ENCODE peak calls at places on chromosomes 11 and 22, in four cellular contexts. F, Z, G and V are unnamed samples.

GRCh38 chr11:12744831-12745502 is 70.7 kb downstream of the TEAD1 start:
- DNase-seq in Z (no peak), F (no peak), G (no peak), V (no peak)

GRCh38 chr11:72333657-72334056 is 89.7 kb upstream of the PHOX2A start:
- DNase-seq in Z (peak), G (no peak), F (no peak), V (no peak)

GRCh38 chr11:90171359-90171758 is 36.9 kb downstream of the NAALAD2 start:
- DNase-seq in Z (no peak), F (peak), G (no peak), V (no peak)

GRCh38 chr11:93623179-93623578 is 38.3 kb upstream of the CEP295 start:
- DNase-seq in Z (no peak), G (peak), F (no peak), V (no peak)

GRCh38 chr11:134942633-134943032 is 530.6 kb upstream of the B3GAT1 start:
- DNase-seq in G (no peak), Z (no peak), F (no peak), V (no peak)

GRCh38 chr11:125428486-125429173 is 67.4 kb downstream of the FEZ1 start:
- DNase-seq in G (no peak), Z (no peak), F (no peak), V (no peak)

GRCh38 chr11:86608251-86608799 is 64.1 kb downstream of the ME3 start:
- DNase-seq in F (peak), G (peak), Z (peak), V (peak)

GRCh38 chr11:112780351-112781043 is 180.7 kb upstream of the NCAM1 start:
- DNase-seq in Z (no peak), F (no peak), G (no peak), V (no peak)

GRCh38 chr11:12889243-12889642 is 119.9 kb upstream of the RASSF10 start:
- DNase-seq in Z (no peak), F (no peak), G (no peak), V (no peak)

GRCh38 chr11:5275369-5276110 is 5.8 kb upstream of the HBE1 start:
- DNase-seq in G (no peak), Z (no peak), F (no peak), V (no peak)

GRCh38 chr11:57338152-57338551 is at the start of gene P2RX3:
- DNase-seq in F (no peak), Z (no peak), G (no peak), V (no peak)

GRCh38 chr11:116287866-116288265 is 484.9 kb downstream of the BUD13 start:
- DNase-seq in G (no peak), F (no peak), Z (no peak), V (no peak)

GRCh38 chr22:19992481-19992911 is 24.1 kb downstream of the ARVCF start:
- DNase-seq in G (no peak), F (no peak), Z (no peak), V (no peak)

GRCh38 chr11:73493838-73494598 is 103.9 kb downstream of the FAM168A start:
- DNase-seq in F (peak), Z (no peak), G (no peak), V (no peak)

GRCh38 chr11:19225123-19225522 is 15.6 kb downstream of the E2F8 start:
- DNase-seq in F (no peak), G (no peak), Z (no peak), V (no peak)

GRCh38 chr22:27748355-27749168 is 53.0 kb downstream of the MN1 start:
- DNase-seq in Z (no peak), F (no peak), G (no peak), V (no peak)

GRCh38 chr11:4891996-4892640 is 10.4 kb downstream of the OR51T1 start:
- DNase-seq in F (no peak), G (no peak), Z (no peak), V (peak)

GRCh38 chr22:29079218-29079901 is 6.5 kb downstream of the KREMEN1 start:
- DNase-seq in Z (no peak), G (no peak), F (no peak), V (no peak)
- TF ChIP-seq PBX3 in Z (no peak), G (no peak), F (no peak), V (no peak)

DNA sequence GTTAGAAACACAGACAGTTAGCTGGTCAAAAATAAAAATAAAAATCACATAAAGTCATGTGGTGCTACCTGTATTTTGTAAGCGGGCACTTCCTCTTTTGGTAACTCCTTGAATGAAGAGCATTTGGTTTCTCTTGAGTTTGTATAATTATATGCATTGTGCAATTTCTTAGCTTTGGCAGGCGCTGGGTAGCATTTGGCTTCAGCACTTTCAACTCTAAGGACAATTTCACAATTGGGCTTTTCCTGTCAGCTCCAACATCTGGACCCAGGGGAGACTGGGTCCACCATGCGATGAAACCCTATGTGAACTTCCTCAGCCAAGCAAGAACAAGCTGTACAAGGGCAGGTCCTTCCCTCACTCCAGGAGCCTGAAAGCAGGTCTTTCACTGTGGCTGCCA is 169.1 kb downstream of the RRAS2 start:
- DNase-seq in G (no peak), F (no peak), Z (no peak), V (no peak)
- TF ChIP-seq PBX3 in G (no peak), F (no peak), Z (no peak), V (no peak)

GRCh38 chr11:65497141-65498041 is 1.5 kb upstream of the MALAT1 start:
- DNase-seq in Z (peak), G (peak), F (peak), V (peak)
- TF ChIP-seq PBX3 in Z (peak), G (peak), F (no peak), V (peak)

DNA sequence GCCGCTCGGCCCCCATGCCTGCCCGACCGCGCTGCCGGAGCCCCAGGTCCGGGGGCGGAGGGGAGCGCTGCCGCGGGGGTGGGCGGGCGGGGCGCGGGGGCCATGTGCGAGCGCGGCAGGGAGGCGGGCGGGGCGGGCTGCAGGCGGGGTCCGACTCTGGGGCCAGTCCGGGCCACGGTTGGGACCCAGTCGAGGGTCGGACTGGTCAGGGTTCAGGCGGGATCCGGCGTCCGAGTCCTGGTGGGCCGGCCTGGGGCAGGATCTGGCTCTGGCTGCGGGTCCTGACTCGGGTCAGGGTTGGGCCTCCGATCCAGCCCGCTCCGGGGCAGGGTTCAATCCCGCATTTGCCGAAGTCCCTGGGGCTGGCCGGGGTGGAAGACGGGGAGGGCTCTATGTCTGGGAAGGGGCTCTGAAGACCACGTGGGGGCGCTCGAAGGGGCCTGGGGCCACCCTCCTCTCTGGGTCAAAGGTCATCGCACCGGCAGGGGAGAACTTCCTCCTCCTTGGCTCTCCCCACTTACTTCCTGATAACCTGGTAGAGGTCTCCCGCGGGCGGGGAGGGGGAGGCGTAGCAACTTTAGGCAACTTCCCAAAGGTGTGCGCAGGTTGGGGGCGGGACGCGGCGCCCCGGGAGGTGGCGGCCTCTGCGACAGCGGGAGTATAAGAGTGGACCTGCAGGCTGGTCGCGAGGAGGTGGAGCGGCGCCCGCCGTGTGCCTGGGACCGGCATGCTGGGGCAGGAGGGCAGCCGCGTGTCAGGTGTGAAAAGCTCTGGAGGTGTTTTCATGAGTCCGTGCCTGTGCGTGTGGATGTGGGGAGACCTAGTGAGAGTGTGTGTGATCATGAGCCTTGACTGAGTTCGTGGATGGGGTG is 603 bp downstream of the ESRRA start:
- DNase-seq in Z (peak), F (peak), G (no peak), V (peak)
- TF ChIP-seq PBX3 in Z (no peak), F (no peak), G (no peak), V (peak)

DNA sequence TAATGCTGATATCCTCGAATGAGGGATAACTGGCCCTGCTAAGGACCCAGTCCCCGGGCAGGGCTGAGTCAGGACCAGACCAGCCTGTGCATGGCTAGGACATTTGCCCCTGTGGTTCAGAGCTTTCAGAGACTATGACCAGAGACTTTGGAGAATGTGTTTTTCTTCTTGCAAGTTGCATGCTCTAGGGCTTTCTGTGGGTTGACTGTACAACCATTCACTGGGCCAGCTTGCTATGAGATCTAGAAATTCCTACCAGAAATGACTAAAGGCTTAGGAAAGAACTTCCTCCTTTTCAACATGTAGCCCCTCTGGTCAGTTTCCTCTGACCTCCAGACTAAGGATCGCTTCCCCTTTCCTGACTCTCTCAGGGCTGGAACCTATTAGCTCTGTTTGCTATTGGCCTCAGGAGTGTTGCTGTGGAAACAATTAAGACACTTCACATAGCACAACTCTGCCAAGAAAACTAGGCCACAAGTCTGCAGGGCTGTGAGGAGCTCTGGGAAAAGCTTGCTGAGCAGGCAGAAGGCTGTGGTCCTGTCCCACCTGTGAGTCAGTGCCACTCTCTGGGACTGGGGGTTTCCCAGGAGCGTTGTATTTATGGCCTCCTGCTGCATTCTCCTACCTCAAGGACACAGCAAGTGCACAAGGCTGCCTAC is 10.7 kb downstream of the CRY2 start:
- DNase-seq in Z (peak), F (no peak), G (no peak), V (no peak)
- TF ChIP-seq PBX3 in Z (no peak), F (no peak), G (no peak), V (no peak)

DNA sequence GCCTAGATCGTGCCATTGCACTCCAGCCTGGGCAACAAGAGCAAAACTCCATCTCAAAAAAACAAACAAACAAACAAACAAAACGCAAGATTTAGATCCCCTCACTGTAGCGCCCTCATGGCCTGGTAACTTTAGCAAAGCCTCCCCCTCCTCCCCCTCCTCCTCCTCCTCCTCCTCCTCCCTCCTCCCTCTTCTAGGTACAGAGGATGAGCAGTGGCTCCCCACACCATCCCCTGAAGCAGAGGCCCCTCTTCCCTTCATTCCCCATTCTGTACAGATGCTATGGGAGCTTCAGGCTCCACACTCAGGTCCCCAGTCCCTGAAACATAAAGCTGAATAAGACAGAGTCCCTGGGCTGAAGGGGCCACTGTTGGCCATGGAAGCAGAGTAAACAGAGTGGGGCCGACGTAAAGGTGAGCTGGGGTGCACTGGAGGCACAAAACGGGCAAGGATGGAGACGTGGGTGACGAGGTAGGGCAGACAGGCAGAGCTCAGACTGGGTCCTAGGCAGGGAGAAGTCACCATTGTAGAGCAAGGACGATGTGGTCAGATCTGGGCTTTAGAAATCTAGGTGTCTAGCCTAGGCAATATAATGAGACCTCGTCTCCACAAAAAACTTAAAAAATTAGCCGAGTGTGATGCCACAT is 19.4 kb upstream of the NFAM1 start:
- DNase-seq in Z (no peak), G (no peak), F (no peak), V (no peak)
- TF ChIP-seq PBX3 in Z (no peak), G (no peak), F (no peak), V (no peak)

DNA sequence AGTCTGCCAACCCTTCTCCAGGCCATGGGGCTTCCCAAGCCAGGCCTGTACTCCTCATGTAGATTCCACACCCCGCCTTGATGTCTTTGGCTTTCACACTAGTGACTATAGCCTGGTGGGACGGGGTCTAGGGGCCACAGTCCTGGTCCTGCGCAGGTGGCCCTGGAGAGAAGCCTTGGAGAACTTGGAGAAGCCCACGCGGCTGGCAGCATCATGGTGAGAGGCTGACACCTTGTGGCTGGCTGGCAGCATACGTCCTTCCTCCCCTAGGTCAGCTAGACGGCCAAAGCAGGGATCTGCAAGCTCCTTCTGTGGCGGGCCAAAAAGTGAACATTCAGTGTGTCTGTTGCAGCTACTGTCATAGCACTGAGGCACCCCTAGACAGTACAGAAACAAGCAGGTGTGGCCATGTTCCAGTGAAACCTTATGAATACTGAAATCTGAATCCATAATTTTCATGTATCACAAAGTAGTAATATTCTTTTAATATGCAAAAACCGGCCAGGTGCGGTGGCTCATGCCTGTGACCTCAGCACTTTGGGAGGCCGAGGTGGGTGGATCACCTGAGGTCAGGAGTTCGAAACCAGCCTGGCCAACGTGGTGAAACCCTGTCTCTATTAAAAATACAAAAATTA is 42.0 kb downstream of the FAM83F start:
- DNase-seq in G (no peak), Z (peak), F (peak), V (peak)
- TF ChIP-seq PBX3 in G (no peak), Z (no peak), F (no peak), V (no peak)

DNA sequence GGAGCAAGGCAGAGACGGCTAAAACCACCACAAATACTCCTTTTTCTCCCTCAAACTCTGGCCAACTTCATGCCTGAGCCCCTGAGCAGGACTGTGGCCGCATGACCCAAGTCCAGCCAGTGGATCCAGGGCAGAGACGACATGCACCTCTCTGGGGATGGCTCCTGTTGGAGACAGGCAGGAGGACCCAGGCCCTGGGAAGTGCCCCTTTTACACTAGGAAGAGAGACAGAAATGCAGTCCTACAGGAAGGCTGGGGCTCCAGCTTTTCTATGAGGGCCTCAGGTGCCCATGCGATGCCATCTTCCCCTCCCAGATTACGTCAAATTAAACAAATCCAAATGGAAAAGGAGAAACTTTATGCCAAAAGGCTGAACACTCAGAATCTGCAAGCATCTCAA is 498.0 kb downstream of the BRD1 start:
- DNase-seq in G (no peak), Z (no peak), F (no peak), V (no peak)
- TF ChIP-seq PBX3 in G (no peak), Z (no peak), F (no peak), V (no peak)

GRCh38 chr22:30234786-30235470 is 11.6 kb downstream of the LIF start:
- DNase-seq in Z (no peak), F (no peak), G (no peak), V (no peak)
- TF ChIP-seq PBX3 in Z (no peak), F (no peak), G (no peak), V (no peak)